ENCODE peak calls at places on chromosomes 3 and 15, in six cellular contexts. One of them, this sample, is unnamed.
A peak's percentile ranks its signal among the peaks of the same experiment; 100 is the strongest.

GRCh38 chr15:60844431-60845174 is 365.7 kb upstream of the ICE2 start:
- DNase-seq in BJ: no peak
- DNase-seq in GM23248: no peak
- DNase-seq in upper lobe of right lung: no peak
- DNase-seq in A549: no peak
- DNase-seq in hepatocyte: no peak
- DNase-seq in this sample: no peak

GRCh38 chr3:14991148-14991742 is 43.9 kb downstream of the NR2C2 start:
- DNase-seq in BJ: no peak
- DNase-seq in GM23248: no peak
- DNase-seq in upper lobe of right lung: no peak
- DNase-seq in A549: no peak
- DNase-seq in hepatocyte: no peak
- DNase-seq in this sample: no peak

GRCh38 chr3:9214599-9214998 is 34.8 kb downstream of the SRGAP3 start:
- DNase-seq in BJ: no peak
- DNase-seq in GM23248: peak; percentile 77
- DNase-seq in upper lobe of right lung: no peak
- DNase-seq in A549: no peak
- DNase-seq in hepatocyte: no peak
- DNase-seq in this sample: peak; percentile 75

GRCh38 chr3:124599147-124599765 is 131.0 kb upstream of the UMPS start:
- DNase-seq in BJ: no peak
- DNase-seq in GM23248: no peak
- DNase-seq in upper lobe of right lung: no peak
- DNase-seq in A549: no peak
- DNase-seq in hepatocyte: no peak
- DNase-seq in this sample: no peak

GRCh38 chr3:46929324-46929723 is 47.2 kb downstream of the CCDC12 start:
- DNase-seq in BJ: no peak
- DNase-seq in GM23248: no peak
- DNase-seq in upper lobe of right lung: peak; percentile 73
- DNase-seq in A549: no peak
- DNase-seq in hepatocyte: no peak
- DNase-seq in this sample: no peak

GRCh38 chr3:134052370-134052769 is 22.6 kb upstream of the SLCO2A1 start:
- DNase-seq in BJ: no peak
- DNase-seq in GM23248: no peak
- DNase-seq in upper lobe of right lung: peak; percentile 17
- DNase-seq in A549: no peak
- DNase-seq in hepatocyte: no peak
- DNase-seq in this sample: no peak

GRCh38 chr3:173732237-173732636 is 334.7 kb downstream of the NLGN1 start:
- DNase-seq in BJ: no peak
- DNase-seq in GM23248: peak; percentile 68
- DNase-seq in upper lobe of right lung: no peak
- DNase-seq in A549: no peak
- DNase-seq in hepatocyte: no peak
- DNase-seq in this sample: no peak

GRCh38 chr15:51793521-51793920 is 35.9 kb upstream of the TMOD3 start:
- DNase-seq in BJ: no peak
- DNase-seq in GM23248: no peak
- DNase-seq in upper lobe of right lung: no peak
- DNase-seq in A549: no peak
- DNase-seq in hepatocyte: no peak
- DNase-seq in this sample: no peak

GRCh38 chr3:148329481-148330220 is 368.1 kb upstream of the AGTR1 start:
- DNase-seq in BJ: no peak
- DNase-seq in GM23248: peak; percentile 46
- DNase-seq in upper lobe of right lung: no peak
- DNase-seq in A549: no peak
- DNase-seq in hepatocyte: no peak
- DNase-seq in this sample: peak; percentile 47

GRCh38 chr3:179750720-179751328 is 98.0 kb downstream of the USP13 start:
- DNase-seq in BJ: no peak
- DNase-seq in GM23248: peak; percentile 65
- DNase-seq in upper lobe of right lung: no peak
- DNase-seq in A549: peak; percentile 27
- DNase-seq in hepatocyte: peak; percentile 28
- DNase-seq in this sample: peak; percentile 39

GRCh38 chr15:41982133-41982930 is 10.0 kb upstream of the EHD4 start:
- DNase-seq in BJ: no peak
- DNase-seq in GM23248: no peak
- DNase-seq in upper lobe of right lung: no peak
- DNase-seq in A549: no peak
- DNase-seq in hepatocyte: no peak
- DNase-seq in this sample: no peak

GRCh38 chr3:9695322-9695721 is 8.3 kb upstream of the CPNE9 start:
- DNase-seq in BJ: no peak
- DNase-seq in GM23248: no peak
- DNase-seq in upper lobe of right lung: no peak
- DNase-seq in A549: no peak
- DNase-seq in hepatocyte: no peak
- DNase-seq in this sample: no peak

GRCh38 chr3:109679672-109680071 is 342.3 kb upstream of the DPPA4 start:
- DNase-seq in BJ: no peak
- DNase-seq in GM23248: no peak
- DNase-seq in upper lobe of right lung: no peak
- DNase-seq in A549: no peak
- DNase-seq in hepatocyte: no peak
- DNase-seq in this sample: no peak

GRCh38 chr3:109683746-109684145 is 346.4 kb upstream of the DPPA4 start:
- DNase-seq in BJ: no peak
- DNase-seq in GM23248: peak; percentile 47
- DNase-seq in upper lobe of right lung: no peak
- DNase-seq in A549: no peak
- DNase-seq in hepatocyte: no peak
- DNase-seq in this sample: peak; percentile 24

DNA sequence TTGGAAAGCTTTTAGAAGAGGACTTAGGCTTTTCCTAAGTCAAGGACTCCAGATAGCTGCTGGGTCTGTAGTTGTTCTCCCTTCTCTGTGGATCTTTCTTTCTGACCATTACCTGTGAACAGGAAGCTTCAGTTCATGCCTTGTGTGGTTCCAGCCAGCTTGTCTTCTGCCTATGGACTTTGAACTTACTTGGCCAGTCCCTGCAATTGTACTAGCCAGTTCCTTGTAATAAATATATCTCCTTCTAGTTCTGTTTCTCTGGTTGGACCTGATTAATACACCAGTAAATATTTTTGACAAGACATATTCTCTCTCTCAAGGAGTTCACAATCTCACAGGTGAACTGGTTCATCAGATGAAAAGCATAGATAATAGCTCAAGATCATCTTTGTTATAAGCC is 341.3 kb upstream of the DPPA4 start:
- DNase-seq in BJ: no peak
- DNase-seq in GM23248: no peak
- DNase-seq in upper lobe of right lung: no peak
- DNase-seq in A549: no peak
- DNase-seq in hepatocyte: no peak
- DNase-seq in this sample: no peak
- H3K4me3 ChIP-seq in BJ: no peak overlapping the region
- H3K4me3 ChIP-seq in GM23248: no peak overlapping the region
- H3K4me3 ChIP-seq in upper lobe of right lung: no peak overlapping the region
- H3K4me3 ChIP-seq in A549: no peak overlapping the region
- H3K4me3 ChIP-seq in hepatocyte: no peak overlapping the region
- H3K4me3 ChIP-seq in this sample: no peak overlapping the region

DNA sequence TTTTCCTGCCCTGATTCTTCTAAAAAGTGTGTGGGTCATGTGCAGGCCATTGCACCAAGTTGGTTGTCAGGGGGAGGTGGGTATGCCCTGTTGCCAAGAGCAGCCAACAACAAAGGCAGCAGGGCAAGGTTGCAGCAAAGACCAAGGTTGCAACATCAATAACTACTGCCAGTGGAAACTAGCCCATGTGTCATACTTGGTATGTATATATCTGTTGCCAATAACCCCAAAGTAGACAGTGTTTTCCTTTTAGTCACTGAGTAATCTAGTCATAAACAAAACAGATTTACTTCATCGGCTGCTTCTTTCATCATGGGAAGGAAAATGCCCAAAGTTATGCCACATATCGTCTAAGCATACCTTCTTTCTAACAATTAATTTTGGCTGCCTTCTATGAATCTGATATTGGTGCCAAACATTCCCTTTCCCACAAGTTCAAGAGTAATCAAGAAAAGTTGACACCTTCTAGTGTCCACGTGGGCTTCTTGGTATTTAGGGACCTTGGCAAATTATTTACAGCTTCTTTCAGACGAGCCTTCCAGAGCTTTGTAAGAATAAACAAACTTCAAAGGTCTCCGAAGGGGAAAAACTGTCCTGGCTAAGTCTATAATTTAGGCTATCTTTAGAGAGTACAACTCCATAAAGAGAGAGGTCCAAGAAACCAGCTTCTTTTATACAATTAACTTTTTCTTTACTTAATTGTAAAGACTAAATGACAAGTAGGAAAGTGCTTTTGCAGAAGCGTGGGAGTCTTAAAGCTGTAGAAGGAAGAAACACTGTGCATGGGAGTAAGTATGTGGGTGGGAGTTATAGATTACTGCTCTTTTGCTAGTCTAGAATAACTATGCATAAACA is 10.1 kb upstream of the MBNL1 start:
- DNase-seq in BJ: peak; percentile 94
- DNase-seq in GM23248: peak; percentile 99
- DNase-seq in upper lobe of right lung: peak; percentile 70
- DNase-seq in A549: peak; percentile 93
- DNase-seq in hepatocyte: peak; percentile 69
- DNase-seq in this sample: peak; percentile 99
- H3K4me3 ChIP-seq in BJ: no peak overlapping the region
- H3K4me3 ChIP-seq in GM23248: peak overlapping the region; percentile 60
- H3K4me3 ChIP-seq in upper lobe of right lung: peak overlapping the region; percentile 21
- H3K4me3 ChIP-seq in A549: peak overlapping the region; percentile 12
- H3K4me3 ChIP-seq in hepatocyte: no peak overlapping the region
- H3K4me3 ChIP-seq in this sample: no peak overlapping the region

DNA sequence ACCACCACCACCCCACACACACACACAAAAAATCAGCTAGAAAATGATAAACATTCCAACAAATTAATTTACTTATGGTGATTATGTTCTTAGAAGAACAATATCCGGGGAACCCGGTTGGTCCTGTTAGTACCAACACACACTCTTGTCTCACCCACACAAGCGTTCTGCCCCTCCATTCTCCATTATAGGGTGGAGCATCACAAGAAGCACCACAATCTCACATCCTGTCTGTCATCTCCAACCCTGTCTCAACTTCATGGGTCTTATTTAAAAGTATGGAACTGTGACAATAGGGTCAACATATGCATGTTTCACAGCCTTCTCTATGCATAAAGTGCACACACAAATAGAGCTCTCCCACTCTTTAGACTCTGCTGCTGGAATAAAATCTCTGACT is 5.6 kb downstream of the GSK3B start:
- DNase-seq in BJ: no peak
- DNase-seq in GM23248: no peak
- DNase-seq in upper lobe of right lung: no peak
- DNase-seq in A549: no peak
- DNase-seq in hepatocyte: no peak
- DNase-seq in this sample: no peak
- H3K4me3 ChIP-seq in BJ: no peak overlapping the region
- H3K4me3 ChIP-seq in GM23248: peak overlapping the region; percentile 100
- H3K4me3 ChIP-seq in upper lobe of right lung: no peak overlapping the region
- H3K4me3 ChIP-seq in A549: no peak overlapping the region
- H3K4me3 ChIP-seq in hepatocyte: no peak overlapping the region
- H3K4me3 ChIP-seq in this sample: no peak overlapping the region

DNA sequence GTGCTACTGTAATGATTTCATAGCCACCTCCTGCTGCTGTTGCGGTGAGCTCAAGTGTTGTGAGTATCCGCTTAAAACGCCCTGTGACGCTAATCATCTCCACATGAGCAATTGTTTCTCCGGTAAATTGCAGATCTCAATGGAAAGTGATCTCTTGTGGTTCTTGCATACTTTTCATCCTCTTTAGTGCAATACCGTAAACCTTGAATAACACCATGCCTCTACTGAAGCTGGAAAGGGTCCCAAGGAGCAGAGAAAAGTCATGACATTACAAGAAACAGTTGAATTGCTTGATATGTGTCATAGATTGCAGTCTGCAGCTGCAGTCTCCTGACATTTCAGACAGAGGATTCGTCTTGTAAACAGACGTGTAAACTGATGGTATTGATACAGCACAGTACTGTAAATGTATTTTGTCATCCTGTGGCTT is 6.0 kb upstream of the CEMIP start:
- DNase-seq in BJ: peak; percentile 64
- DNase-seq in GM23248: peak; percentile 67
- DNase-seq in upper lobe of right lung: no peak
- DNase-seq in A549: no peak
- DNase-seq in hepatocyte: no peak
- DNase-seq in this sample: peak; percentile 72
- H3K4me3 ChIP-seq in BJ: no peak overlapping the region
- H3K4me3 ChIP-seq in GM23248: peak overlapping the region; percentile 7
- H3K4me3 ChIP-seq in upper lobe of right lung: no peak overlapping the region
- H3K4me3 ChIP-seq in A549: no peak overlapping the region
- H3K4me3 ChIP-seq in hepatocyte: no peak overlapping the region
- H3K4me3 ChIP-seq in this sample: no peak overlapping the region

DNA sequence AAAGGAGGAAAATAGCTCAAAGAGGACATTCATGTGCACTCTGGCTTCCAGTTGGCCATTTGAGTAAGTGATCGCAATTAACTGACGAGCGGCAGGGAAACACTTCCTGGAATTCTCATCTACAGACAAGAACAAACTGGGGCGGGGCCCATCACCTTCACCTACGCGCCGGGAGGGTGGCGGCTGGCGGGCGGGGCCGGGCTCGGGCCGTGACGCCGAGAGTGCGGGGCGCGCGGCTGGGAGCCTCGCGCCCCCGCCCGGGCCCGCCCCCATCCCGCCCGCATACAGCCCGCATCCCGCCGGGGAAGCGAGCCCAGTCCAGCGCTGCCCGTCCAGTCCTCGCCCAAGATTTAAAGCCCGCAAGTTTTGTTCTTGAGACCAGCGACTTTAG is at the start of gene B3GNT5:
- DNase-seq in BJ: no peak
- DNase-seq in GM23248: no peak
- DNase-seq in upper lobe of right lung: peak; percentile 92
- DNase-seq in A549: peak; percentile 46
- DNase-seq in hepatocyte: peak; percentile 92
- DNase-seq in this sample: peak; percentile 52
- H3K4me3 ChIP-seq in BJ: peak within 1 kb of the TSS; percentile 51
- H3K4me3 ChIP-seq in GM23248: peak within 1 kb of the TSS; percentile 84
- H3K4me3 ChIP-seq in upper lobe of right lung: peak within 1 kb of the TSS; percentile 81
- H3K4me3 ChIP-seq in A549: peak within 1 kb of the TSS; percentile 70
- H3K4me3 ChIP-seq in hepatocyte: peak within 1 kb of the TSS; percentile 95
- H3K4me3 ChIP-seq in this sample: peak within 1 kb of the TSS; percentile 75

GRCh38 chr3:117218709-117219108 is 509.1 kb downstream of the TUSC7 start:
- DNase-seq in BJ: no peak
- DNase-seq in GM23248: no peak
- DNase-seq in upper lobe of right lung: no peak
- DNase-seq in A549: no peak
- DNase-seq in hepatocyte: no peak
- DNase-seq in this sample: no peak

GRCh38 chr3:117219296-117219695 is 509.7 kb downstream of the TUSC7 start:
- DNase-seq in BJ: no peak
- DNase-seq in GM23248: peak; percentile 11
- DNase-seq in upper lobe of right lung: no peak
- DNase-seq in A549: no peak
- DNase-seq in hepatocyte: no peak
- DNase-seq in this sample: no peak

GRCh38 chr3:117217837-117218236 is 508.3 kb downstream of the TUSC7 start:
- DNase-seq in BJ: no peak
- DNase-seq in GM23248: no peak
- DNase-seq in upper lobe of right lung: no peak
- DNase-seq in A549: no peak
- DNase-seq in hepatocyte: no peak
- DNase-seq in this sample: no peak

GRCh38 chr3:117217355-117217754 is 507.8 kb downstream of the TUSC7 start:
- DNase-seq in BJ: no peak
- DNase-seq in GM23248: no peak
- DNase-seq in upper lobe of right lung: no peak
- DNase-seq in A549: no peak
- DNase-seq in hepatocyte: no peak
- DNase-seq in this sample: no peak
- H3K4me3 ChIP-seq in BJ: no peak overlapping the region
- H3K4me3 ChIP-seq in GM23248: no peak overlapping the region
- H3K4me3 ChIP-seq in upper lobe of right lung: no peak overlapping the region
- H3K4me3 ChIP-seq in A549: no peak overlapping the region
- H3K4me3 ChIP-seq in hepatocyte: no peak overlapping the region
- H3K4me3 ChIP-seq in this sample: no peak overlapping the region